ENCODE peak calls at places on chromosome 2, in ten cellular contexts. E is 8988T; F is iris pigment epithelial cell; I is esophagus squamous epithelium; H is foreskin keratinocyte; Z is osteoblast; B is CD8-positive, alpha-beta memory T cell; G is stimulated activated CD8-positive, alpha-beta memory T cell treated with anti-CD3 and anti-CD28 coated beads, Interleukin-7, amount 100 ng/mL, for 1 hour; O is fibroblast of the aortic adventitia; T is sciatic nerve. S is an unnamed sample.

GRCh38 chr2:158011055-158011771 is 90.5 kb upstream of the UPP2 start:
- DNase-seq in E (no peak), F (peak), I (no peak), H (peak), Z (no peak), B (no peak), G (no peak), O (no peak), T (no peak), S (peak)

GRCh38 chr2:38125830-38126229 is 49.9 kb upstream of the CYP1B1 start:
- DNase-seq in E (no peak), F (no peak), I (no peak), H (no peak), Z (no peak), B (no peak), G (no peak), O (no peak), T (no peak), S (no peak)

GRCh38 chr2:186484062-186484735 is 1.9 kb upstream of the ZC3H15 start:
- DNase-seq in E (no peak), F (no peak), I (no peak), H (no peak), Z (no peak), B (no peak), G (no peak), O (no peak), T (no peak), S (no peak)

GRCh38 chr2:237128026-237128703 is 42.5 kb downstream of the COPS8 start:
- DNase-seq in E (peak), F (peak), I (peak), H (peak), Z (peak), B (no peak), G (no peak), O (peak), T (peak), S (peak)

GRCh38 chr2:149613712-149614111 is 26.1 kb upstream of the MMADHC start:
- DNase-seq in E (no peak), F (peak), I (no peak), H (no peak), Z (no peak), B (no peak), G (no peak), O (peak), T (no peak), S (no peak)

GRCh38 chr2:55063713-55064323 is 13.6 kb upstream of the RTN4 start:
- DNase-seq in E (no peak), F (no peak), I (no peak), H (no peak), Z (no peak), B (no peak), G (no peak), O (no peak), T (no peak), S (no peak)

GRCh38 chr2:168874368-168875005 is 15.7 kb downstream of the SPC25 start:
- DNase-seq in E (no peak), F (no peak), I (no peak), H (no peak), Z (no peak), B (no peak), G (no peak), O (no peak), T (no peak), S (peak)

GRCh38 chr2:46431481-46432235 is 47.7 kb upstream of the TMEM247 start:
- DNase-seq in E (no peak), F (peak), I (no peak), H (no peak), Z (no peak), B (no peak), G (no peak), O (peak), T (no peak), S (no peak)

GRCh38 chr2:12032975-12033374 is 286.5 kb downstream of the LPIN1 start:
- DNase-seq in E (no peak), F (peak), I (no peak), H (no peak), Z (no peak), B (no peak), G (no peak), O (peak), T (no peak), S (no peak)

GRCh38 chr2:197517150-197517549 is 1.3 kb downstream of the MOB4 start:
- DNase-seq in E (no peak), F (no peak), I (no peak), H (no peak), Z (peak), B (no peak), G (no peak), O (no peak), T (no peak), S (no peak)

GRCh38 chr2:113979172-113980128 is 89.6 kb downstream of the ACTR3 start:
- DNase-seq in E (no peak), F (no peak), I (no peak), H (no peak), Z (no peak), B (peak), G (no peak), O (no peak), T (no peak), S (no peak)

GRCh38 chr2:39778233-39778632 is 825 bp downstream of the THUMPD2 start:
- DNase-seq in E (no peak), F (no peak), I (no peak), H (no peak), Z (no peak), B (no peak), G (no peak), O (no peak), T (no peak), S (no peak)

GRCh38 chr2:74915743-74916142 is 42.7 kb upstream of the POLE4 start:
- DNase-seq in E (no peak), F (peak), I (no peak), H (no peak), Z (peak), B (no peak), G (no peak), O (no peak), T (no peak), S (no peak)

GRCh38 chr2:86584164-86584913 is 21.1 kb upstream of the CHMP3 start:
- DNase-seq in E (no peak), F (peak), I (no peak), H (no peak), Z (no peak), B (no peak), G (no peak), O (peak), T (no peak), S (peak)

GRCh38 chr2:151828143-151828889 is at the start of gene ARL5A:
- DNase-seq in E (peak), F (peak), I (peak), H (peak), Z (peak), B (peak), G (peak), O (peak), T (peak), S (peak)

GRCh38 chr2:98634406-98635092 is 26.2 kb downstream of the UNC50 start:
- DNase-seq in E (no peak), F (peak), I (no peak), H (no peak), Z (no peak), B (peak), G (no peak), O (no peak), T (no peak), S (peak)

GRCh38 chr2:212863185-212863588 is 288.2 kb downstream of the IKZF2 start:
- DNase-seq in E (no peak), F (peak), I (no peak), H (peak), Z (no peak), B (peak), G (no peak), O (peak), T (no peak), S (peak)

GRCh38 chr2:96875498-96876035 is 5.7 kb upstream of the SEMA4C start:
- DNase-seq in E (no peak), F (no peak), I (no peak), H (no peak), Z (peak), B (no peak), G (no peak), O (no peak), T (no peak), S (no peak)

GRCh38 chr2:203135105-203135504 is 103.7 kb upstream of the CYP20A1 start:
- DNase-seq in E (no peak), F (no peak), I (no peak), H (no peak), Z (no peak), B (no peak), G (no peak), O (no peak), T (no peak), S (no peak)

GRCh38 chr2:160516547-160517365 is 23.1 kb upstream of the RBMS1 start:
- DNase-seq in E (no peak), F (peak), I (no peak), H (no peak), Z (no peak), B (no peak), G (no peak), O (no peak), T (no peak), S (no peak)

GRCh38 chr2:189821953-189822748 is 37.9 kb downstream of the PMS1 start:
- DNase-seq in E (no peak), F (peak), I (no peak), H (no peak), Z (peak), B (no peak), G (no peak), O (peak), T (no peak), S (no peak)

GRCh38 chr2:108612153-108612513 is 77.9 kb downstream of the LIMS1 start:
- DNase-seq in E (no peak), F (no peak), I (no peak), H (peak), Z (no peak), B (no peak), G (no peak), O (no peak), T (no peak), S (no peak)

GRCh38 chr2:165796819-165797530 is 2.9 kb upstream of the GALNT3 start:
- DNase-seq in E (no peak), F (no peak), I (no peak), H (no peak), Z (no peak), B (no peak), G (no peak), O (no peak), T (no peak), S (no peak)

S was measured in endothelial cell of umbilical vein.